ENCODE peak calls at places on chromosomes 7 and 10, in six cellular contexts. One of them, this sample, is unnamed.

GRCh38 chr10:49161411-49161997 is 26.7 kb downstream of the TMEM273 start:
- DNase-seq in PC-3: peak; percentile 88
- DNase-seq in lung: no peak
- DNase-seq in psoas muscle: no peak
- DNase-seq in SJSA1: peak; percentile 35
- DNase-seq in mesendoderm: peak; percentile 78
- DNase-seq in this sample: peak; percentile 9

GRCh38 chr10:110600487-110601101 is 33.1 kb downstream of the SMC3 start:
- DNase-seq in PC-3: peak; percentile 70
- DNase-seq in lung: no peak
- DNase-seq in psoas muscle: no peak
- DNase-seq in SJSA1: peak; percentile 51
- DNase-seq in mesendoderm: peak; percentile 88
- DNase-seq in this sample: peak; percentile 59

GRCh38 chr7:68688416-68689086 is 909.7 kb upstream of the AUTS2 start:
- DNase-seq in PC-3: no peak
- DNase-seq in lung: no peak
- DNase-seq in psoas muscle: no peak
- DNase-seq in SJSA1: no peak
- DNase-seq in mesendoderm: peak; percentile 26
- DNase-seq in this sample: no peak

GRCh38 chr7:156950381-156950858 is 908 bp downstream of the NOM1 start:
- DNase-seq in PC-3: peak; percentile 17
- DNase-seq in lung: no peak
- DNase-seq in psoas muscle: no peak
- DNase-seq in SJSA1: peak; percentile 46
- DNase-seq in mesendoderm: peak; percentile 45
- DNase-seq in this sample: no peak

GRCh38 chr7:29639887-29640600 is 76.4 kb downstream of the PRR15 start:
- DNase-seq in PC-3: no peak
- DNase-seq in lung: no peak
- DNase-seq in psoas muscle: no peak
- DNase-seq in SJSA1: no peak
- DNase-seq in mesendoderm: no peak
- DNase-seq in this sample: no peak

GRCh38 chr10:125742465-125742864 is 23.0 kb downstream of the EDRF1 start:
- DNase-seq in PC-3: peak; percentile 29
- DNase-seq in lung: no peak
- DNase-seq in psoas muscle: no peak
- DNase-seq in SJSA1: no peak
- DNase-seq in mesendoderm: no peak
- DNase-seq in this sample: no peak

GRCh38 chr10:80945267-80945880 is 407.7 kb downstream of the SH2D4B start:
- DNase-seq in PC-3: no peak
- DNase-seq in lung: no peak
- DNase-seq in psoas muscle: no peak
- DNase-seq in SJSA1: no peak
- DNase-seq in mesendoderm: peak; percentile 73
- DNase-seq in this sample: no peak

GRCh38 chr7:54563329-54563916 is 21.2 kb downstream of the VSTM2A start:
- DNase-seq in PC-3: no peak
- DNase-seq in lung: no peak
- DNase-seq in psoas muscle: no peak
- DNase-seq in SJSA1: no peak
- DNase-seq in mesendoderm: no peak
- DNase-seq in this sample: no peak

GRCh38 chr10:86918022-86918471 is 39.4 kb downstream of the MMRN2 start:
- DNase-seq in PC-3: no peak
- DNase-seq in lung: no peak
- DNase-seq in psoas muscle: no peak
- DNase-seq in SJSA1: peak; percentile 32
- DNase-seq in mesendoderm: peak; percentile 53
- DNase-seq in this sample: no peak

GRCh38 chr7:51029586-51030230 is 247.0 kb upstream of the GRB10 start:
- DNase-seq in PC-3: peak; percentile 78
- DNase-seq in lung: no peak
- DNase-seq in psoas muscle: no peak
- DNase-seq in SJSA1: no peak
- DNase-seq in mesendoderm: no peak
- DNase-seq in this sample: no peak

GRCh38 chr7:151120896-151121295 is 34.6 kb downstream of the AGAP3 start:
- DNase-seq in PC-3: no peak
- DNase-seq in lung: no peak
- DNase-seq in psoas muscle: no peak
- DNase-seq in SJSA1: no peak
- DNase-seq in mesendoderm: no peak
- DNase-seq in this sample: no peak

GRCh38 chr7:108805808-108806397 is 236.2 kb downstream of the DNAJB9 start:
- DNase-seq in PC-3: peak; percentile 40
- DNase-seq in lung: no peak
- DNase-seq in psoas muscle: no peak
- DNase-seq in SJSA1: no peak
- DNase-seq in mesendoderm: peak; percentile 63
- DNase-seq in this sample: no peak

GRCh38 chr10:95181731-95182130 is 12.3 kb upstream of the ACSM6 start:
- DNase-seq in PC-3: peak; percentile 59
- DNase-seq in lung: no peak
- DNase-seq in psoas muscle: no peak
- DNase-seq in SJSA1: peak; percentile 33
- DNase-seq in mesendoderm: no peak
- DNase-seq in this sample: peak; percentile 9

GRCh38 chr10:86083206-86083605 is 283.4 kb downstream of the GRID1 start:
- DNase-seq in PC-3: no peak
- DNase-seq in lung: no peak
- DNase-seq in psoas muscle: no peak
- DNase-seq in SJSA1: no peak
- DNase-seq in mesendoderm: no peak
- DNase-seq in this sample: no peak

DNA sequence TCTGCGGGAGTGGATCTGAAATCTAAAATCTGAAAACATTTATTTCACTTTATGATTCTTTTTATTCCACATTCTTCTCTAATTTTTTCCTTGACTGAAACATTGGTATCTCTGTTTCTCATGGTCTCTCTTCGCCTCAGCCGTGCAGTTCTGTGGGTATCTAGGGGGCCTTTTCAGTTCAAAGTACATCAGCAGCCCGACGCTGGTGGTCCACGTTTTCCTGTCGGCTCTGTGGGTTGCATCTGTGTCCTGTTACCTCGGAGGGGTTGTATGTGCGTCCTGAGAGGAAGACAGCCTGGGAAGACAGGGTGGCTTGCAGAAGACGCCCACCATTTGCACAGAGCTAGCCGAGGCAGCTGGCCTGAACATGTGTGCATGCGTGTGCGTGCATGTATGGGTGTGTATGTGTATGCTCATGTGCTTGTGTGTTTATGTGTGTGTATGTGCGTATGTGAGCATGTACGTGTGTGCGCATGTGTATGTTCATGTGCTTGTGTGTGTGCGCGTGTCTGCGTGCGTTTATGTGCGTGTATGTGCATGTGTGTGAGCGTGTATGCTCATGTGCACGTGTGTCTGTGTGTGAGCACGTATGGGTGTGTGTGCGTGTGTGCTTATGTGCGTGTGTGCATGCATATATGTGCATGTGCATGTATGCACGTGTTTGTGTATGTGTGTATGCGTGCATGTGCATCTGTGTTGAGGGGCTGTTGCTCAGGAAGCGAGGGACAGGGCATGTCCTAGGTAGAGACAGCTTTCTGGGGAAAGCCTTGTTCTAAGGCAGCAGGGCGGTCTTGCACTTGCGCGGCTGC is 211.8 kb downstream of the ADARB2 start:
- DNase-seq in PC-3: no peak
- DNase-seq in lung: no peak
- DNase-seq in psoas muscle: peak; percentile 14
- DNase-seq in SJSA1: no peak
- DNase-seq in mesendoderm: no peak
- DNase-seq in this sample: no peak
- H3K4me1 ChIP-seq in PC-3: no peaks in the 10 kb centered on the region
- H3K4me1 ChIP-seq in lung: no peaks in the 10 kb centered on the region
- H3K4me1 ChIP-seq in psoas muscle: no peaks in the 10 kb centered on the region
- H3K4me1 ChIP-seq in SJSA1: no peaks in the 10 kb centered on the region
- H3K4me1 ChIP-seq in mesendoderm: peaks cover 3% of the 10 kb centered on the region
- H3K4me1 ChIP-seq in this sample: no peaks in the 10 kb centered on the region

DNA sequence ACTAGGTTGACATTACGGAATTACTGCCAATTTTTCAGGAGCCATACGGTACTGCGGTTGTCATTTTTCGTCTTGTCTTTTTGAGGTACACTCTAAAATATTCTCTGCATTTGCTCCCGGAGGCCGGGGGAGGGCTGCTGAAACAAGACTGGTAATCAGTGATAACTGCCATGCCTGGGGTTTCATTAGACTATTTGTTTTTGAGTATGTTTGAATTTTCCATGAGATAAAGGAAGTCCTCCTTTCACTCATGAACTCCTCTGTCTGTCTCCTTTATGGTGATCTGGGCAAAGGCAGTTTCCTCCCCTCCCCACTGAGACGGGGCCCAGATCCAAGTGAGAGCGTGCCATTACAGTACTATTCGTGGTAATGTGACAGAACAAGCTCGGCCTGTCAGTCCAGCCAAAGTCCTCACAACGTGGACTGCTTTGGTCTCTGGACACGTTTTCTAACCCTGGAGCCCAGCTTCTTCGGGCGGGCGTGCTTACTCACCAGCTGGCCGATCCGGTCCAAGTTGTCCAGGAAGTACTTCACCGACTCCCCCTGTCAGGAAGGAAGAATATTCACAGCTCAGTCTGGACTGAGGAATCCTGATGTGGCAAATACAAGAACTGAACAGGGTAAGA is 45.1 kb downstream of the AMZ1 start:
- DNase-seq in PC-3: peak; percentile 77
- DNase-seq in lung: no peak
- DNase-seq in psoas muscle: peak; percentile 92
- DNase-seq in SJSA1: no peak
- DNase-seq in mesendoderm: no peak
- DNase-seq in this sample: peak; percentile 48
- H3K4me3 ChIP-seq in PC-3: no peak overlapping the region
- H3K4me3 ChIP-seq in lung: no peak overlapping the region
- H3K4me3 ChIP-seq in psoas muscle: peak overlapping the region; percentile 31
- H3K4me3 ChIP-seq in SJSA1: no peak overlapping the region
- H3K4me3 ChIP-seq in mesendoderm: no peak overlapping the region
- H3K4me3 ChIP-seq in this sample: no peak overlapping the region

GRCh38 chr7:97872025-97872669 is at the start of gene ASNS:
- DNase-seq in PC-3: peak; percentile 91
- DNase-seq in lung: peak; percentile 94
- DNase-seq in psoas muscle: peak; percentile 91
- DNase-seq in SJSA1: peak; percentile 72
- DNase-seq in mesendoderm: peak; percentile 98
- DNase-seq in this sample: peak; percentile 93
- H3K27ac ChIP-seq in PC-3: no peak within 1 kb of the TSS
- H3K27ac ChIP-seq in lung: no peak within 1 kb of the TSS
- H3K27ac ChIP-seq in psoas muscle: no peak within 1 kb of the TSS
- H3K27ac ChIP-seq in SJSA1: no peak within 1 kb of the TSS
- H3K27ac ChIP-seq in mesendoderm: peak within 1 kb of the TSS; percentile 39
- H3K27ac ChIP-seq in this sample: peak within 1 kb of the TSS; percentile 46

GRCh38 chr7:27603813-27604212 is 58.9 kb downstream of the HIBADH start:
- DNase-seq in PC-3: no peak
- DNase-seq in lung: no peak
- DNase-seq in psoas muscle: no peak
- DNase-seq in SJSA1: no peak
- DNase-seq in mesendoderm: peak; percentile 37
- DNase-seq in this sample: no peak

GRCh38 chr7:27606270-27607209 is 56.1 kb downstream of the HIBADH start:
- DNase-seq in PC-3: peak; percentile 90
- DNase-seq in lung: no peak
- DNase-seq in psoas muscle: no peak
- DNase-seq in SJSA1: peak; percentile 93
- DNase-seq in mesendoderm: peak; percentile 80
- DNase-seq in this sample: peak; percentile 81

GRCh38 chr7:27605283-27605682 is 57.4 kb downstream of the HIBADH start:
- DNase-seq in PC-3: no peak
- DNase-seq in lung: no peak
- DNase-seq in psoas muscle: no peak
- DNase-seq in SJSA1: peak; percentile 28
- DNase-seq in mesendoderm: peak; percentile 37
- DNase-seq in this sample: no peak

GRCh38 chr7:27607210-27607606 is 55.5 kb downstream of the HIBADH start:
- DNase-seq in PC-3: no peak
- DNase-seq in lung: no peak
- DNase-seq in psoas muscle: no peak
- DNase-seq in SJSA1: no peak
- DNase-seq in mesendoderm: no peak
- DNase-seq in this sample: no peak

DNA sequence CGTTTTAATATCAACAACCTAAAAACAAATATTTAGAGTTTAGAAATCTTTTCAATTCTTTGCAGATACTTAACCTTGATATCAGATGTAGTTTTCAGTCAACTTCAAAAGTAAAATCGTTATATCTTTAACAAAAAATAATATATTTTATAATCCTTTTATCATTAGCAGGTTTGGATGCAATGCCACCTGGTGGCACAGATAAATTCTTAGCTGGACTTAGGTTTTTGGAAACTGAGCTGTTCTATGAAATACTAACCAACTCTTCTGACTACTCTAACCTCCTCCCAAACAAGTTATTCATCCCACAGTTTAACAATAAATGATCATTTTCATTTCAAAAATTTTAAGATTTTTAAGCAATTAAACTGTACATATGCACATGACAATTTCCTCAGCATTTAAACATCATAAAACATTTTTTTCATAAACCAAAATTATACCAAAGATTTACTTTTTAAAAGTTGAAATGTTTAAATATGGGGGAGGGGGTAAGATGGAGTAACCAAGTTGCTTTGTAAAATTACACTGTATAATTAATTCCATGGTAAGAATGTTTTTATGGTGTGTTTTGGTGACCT is 56.9 kb downstream of the HIBADH start:
- DNase-seq in PC-3: peak; percentile 75
- DNase-seq in lung: no peak
- DNase-seq in psoas muscle: no peak
- DNase-seq in SJSA1: no peak
- DNase-seq in mesendoderm: peak; percentile 52
- DNase-seq in this sample: peak; percentile 23
- H3K4me1 ChIP-seq in PC-3: peaks cover 30% of the 10 kb centered on the region
- H3K4me1 ChIP-seq in lung: peaks cover 2% of the 10 kb centered on the region
- H3K4me1 ChIP-seq in psoas muscle: peaks cover 8% of the 10 kb centered on the region
- H3K4me1 ChIP-seq in SJSA1: peaks cover 44% of the 10 kb centered on the region
- H3K4me1 ChIP-seq in mesendoderm: peaks cover 3% of the 10 kb centered on the region
- H3K4me1 ChIP-seq in this sample: no peaks in the 10 kb centered on the region

This sample was measured in small intestine.